ENCODE peak calls at places on chromosomes 7 and 10, in nine cellular contexts. T is foreskin fibroblast, B is fibroblast of pulmonary artery, K is cardiac muscle cell, Y is heart left ventricle, V is fibroblast of the aortic adventitia, P is OCI-LY7, E is dorsolateral prefrontal cortex, X is colonic mucosa. Z is an unnamed sample.

GRCh38 chr10:86261933-86262665 is 104.5 kb downstream of the GRID1 start:
- DNase-seq in T (no peak), B (no peak), K (no peak), Y (no peak), V (no peak), P (peak; percentile 76), E (no peak), X (no peak), Z (no peak)

GRCh38 chr7:55534262-55534915 is 37.9 kb downstream of the VOPP1 start:
- DNase-seq in T (peak; percentile 60), B (peak; percentile 49), K (peak; percentile 45), Y (peak; percentile 65), V (peak; percentile 68), P (peak; percentile 96), E (no peak), X (no peak), Z (no peak)

GRCh38 chr10:126090911-126091728 is 194.8 kb downstream of the FANK1 start:
- DNase-seq in T (peak; percentile 97), B (peak; percentile 69), K (peak; percentile 55), Y (peak; percentile 38), V (peak; percentile 94), P (no peak), E (no peak), X (no peak), Z (peak; percentile 92)

GRCh38 chr7:67843615-67844014 is 847.0 kb downstream of the TYW1 start:
- DNase-seq in T (no peak), B (no peak), K (no peak), Y (no peak), V (no peak), P (no peak), E (no peak), X (no peak), Z (no peak)

GRCh38 chr7:38105874-38106483 is 72.1 kb upstream of the STARD3NL start:
- DNase-seq in T (peak; percentile 17), B (peak; percentile 70), K (peak; percentile 67), Y (no peak), V (peak; percentile 78), P (peak; percentile 65), E (no peak), X (no peak), Z (no peak)

GRCh38 chr10:72254891-72255568 is 18.7 kb upstream of the DDIT4 start:
- DNase-seq in T (peak; percentile 84), B (peak; percentile 87), K (peak; percentile 90), Y (peak; percentile 96), V (peak; percentile 78), P (no peak), E (peak; percentile 95), X (peak; percentile 82), Z (no peak)

GRCh38 chr10:33353334-33353733 is 18.9 kb upstream of the NRP1 start:
- DNase-seq in T (no peak), B (no peak), K (no peak), Y (no peak), V (no peak), P (no peak), E (no peak), X (no peak), Z (no peak)

GRCh38 chr7:30896783-30897617 is 14.7 kb upstream of the AQP1 start:
- DNase-seq in T (no peak), B (peak; percentile 6), K (peak; percentile 55), Y (no peak), V (no peak), P (no peak), E (no peak), X (peak; percentile 64), Z (no peak)

GRCh38 chr7:36563706-36564325 is 160.5 kb downstream of the AOAH start:
- DNase-seq in T (peak; percentile 9), B (peak; percentile 21), K (peak; percentile 34), Y (no peak), V (peak; percentile 21), P (no peak), E (no peak), X (no peak), Z (no peak)

GRCh38 chr7:36564500-36564899 is 159.8 kb downstream of the AOAH start:
- DNase-seq in T (no peak), B (no peak), K (no peak), Y (no peak), V (no peak), P (no peak), E (no peak), X (no peak), Z (no peak)

GRCh38 chr7:36568437-36568818 is 155.9 kb downstream of the AOAH start:
- DNase-seq in T (no peak), B (no peak), K (no peak), Y (no peak), V (no peak), P (no peak), E (no peak), X (no peak), Z (no peak)

GRCh38 chr7:36567699-36568436 is 156.4 kb downstream of the AOAH start:
- DNase-seq in T (no peak), B (no peak), K (no peak), Y (no peak), V (no peak), P (no peak), E (no peak), X (no peak), Z (no peak)

DNA sequence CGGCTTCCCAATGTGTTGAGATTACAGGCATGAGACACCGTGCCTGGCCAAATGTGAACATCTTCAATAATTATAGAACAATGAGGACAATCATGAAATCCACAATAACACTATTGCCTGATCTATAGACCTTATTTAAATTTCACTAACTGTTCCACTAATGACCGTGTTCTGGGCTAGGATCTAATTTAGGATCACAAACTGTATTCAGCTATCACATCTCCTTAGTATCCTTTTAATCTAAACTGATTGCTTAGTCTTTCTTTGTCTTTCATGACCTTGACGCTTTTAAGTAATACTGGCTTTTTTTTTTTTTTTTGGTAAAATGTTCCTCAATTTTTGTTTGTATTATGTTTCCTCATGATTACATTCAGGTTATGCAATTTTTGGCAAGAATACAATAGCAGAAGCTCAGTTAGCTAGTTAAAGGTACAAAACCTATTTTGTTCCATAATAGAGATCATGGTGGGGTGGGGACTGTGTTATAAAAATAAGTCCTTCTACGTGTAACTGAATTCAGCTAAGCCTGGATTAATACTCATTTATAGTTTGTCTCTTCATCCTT is 158.4 kb downstream of the AOAH start:
- DNase-seq in T (no peak), B (peak; percentile 53), K (peak; percentile 38), Y (no peak), V (peak; percentile 22), P (no peak), E (no peak), X (no peak), Z (no peak)
- TF ChIP-seq CTCF in T (no peak), B (no peak), K (no peak), Y (no peak), V (no peak), P (no peak), E (no peak), X (no peak), Z (no peak)

GRCh38 chr7:50315739-50316671 is 11.5 kb downstream of the IKZF1 start:
- DNase-seq in T (no peak), B (no peak), K (no peak), Y (no peak), V (no peak), P (peak; percentile 57), E (no peak), X (no peak), Z (no peak)

GRCh38 chr7:50314778-50315177 is 10.3 kb downstream of the IKZF1 start:
- DNase-seq in T (no peak), B (no peak), K (no peak), Y (no peak), V (no peak), P (no peak), E (no peak), X (no peak), Z (no peak)

GRCh38 chr7:50317221-50317678 is 12.7 kb downstream of the IKZF1 start:
- DNase-seq in T (no peak), B (no peak), K (no peak), Y (no peak), V (no peak), P (no peak), E (no peak), X (no peak), Z (no peak)

GRCh38 chr7:50315193-50315592 is 10.7 kb downstream of the IKZF1 start:
- DNase-seq in T (no peak), B (no peak), K (no peak), Y (no peak), V (no peak), P (peak; percentile 32), E (no peak), X (no peak), Z (no peak)

DNA sequence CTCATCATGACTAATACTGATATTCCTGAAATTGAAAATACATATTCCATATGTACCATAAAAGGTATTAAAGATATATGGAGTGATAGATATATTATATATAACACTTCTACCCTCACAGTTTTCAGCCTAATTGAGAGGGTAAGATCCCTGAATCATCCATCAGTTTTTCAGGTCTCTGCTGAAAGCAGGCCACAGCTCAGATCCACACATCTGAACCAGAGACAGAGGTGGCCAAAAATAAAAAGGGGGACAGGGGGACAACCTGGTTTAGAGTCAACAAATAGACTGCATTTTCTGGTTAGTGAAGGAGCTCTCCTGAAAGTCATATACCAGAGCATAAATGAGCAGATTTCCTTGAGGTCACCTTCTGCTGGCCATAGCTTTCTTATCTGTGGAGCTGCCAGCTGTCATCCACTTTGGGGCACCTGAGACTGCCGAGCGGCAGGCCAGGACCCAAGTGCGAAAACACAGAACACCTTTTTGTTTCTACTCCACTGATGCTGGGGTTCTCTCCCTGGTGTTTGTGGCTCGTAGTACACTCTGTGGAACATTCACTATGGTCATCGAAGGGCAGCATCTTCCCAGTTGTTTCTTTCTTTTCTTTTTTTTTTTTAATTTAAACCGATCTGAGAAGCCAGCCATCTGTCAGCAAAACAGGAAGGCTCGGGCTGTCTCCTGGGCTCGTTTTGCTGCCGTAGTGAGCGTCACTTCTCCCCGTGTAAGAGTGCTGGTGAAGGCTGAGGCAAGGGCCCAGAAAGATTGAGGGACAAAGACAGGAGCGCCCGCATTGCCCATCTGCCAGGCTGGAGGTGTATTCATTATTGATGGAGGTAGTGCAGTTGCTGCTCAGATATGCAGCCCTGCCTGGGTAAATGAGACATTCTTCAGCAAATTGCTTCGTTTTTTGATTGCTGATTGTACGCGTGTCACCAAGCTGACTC is 13.5 kb downstream of the IKZF1 start:
- DNase-seq in T (no peak), B (no peak), K (no peak), Y (no peak), V (no peak), P (no peak), E (no peak), X (no peak), Z (no peak)
- H3K4me3 ChIP-seq in T (no peak overlapping the region), B (no peak overlapping the region), K (no peak overlapping the region), Y (no peak overlapping the region), V (no peak overlapping the region), P (no peak overlapping the region), E (no peak overlapping the region), X (no peak overlapping the region), Z (no peak overlapping the region)

GRCh38 chr10:47024399-47025252 is 113.4 kb downstream of the PTPN20 start:
- DNase-seq in T (peak; percentile 21), B (peak; percentile 61), K (peak; percentile 60), Y (peak; percentile 52), V (peak; percentile 55), P (peak; percentile 67), E (peak; percentile 68), X (peak; percentile 65), Z (no peak)
- TF ChIP-seq CTCF in T (peak; percentile 77), B (peak; percentile 94), K (peak; percentile 86), Y (peak; percentile 72), V (peak; percentile 79), P (peak; percentile 92), E (peak; percentile 75), X (peak; percentile 81), Z (peak; percentile 86)

DNA sequence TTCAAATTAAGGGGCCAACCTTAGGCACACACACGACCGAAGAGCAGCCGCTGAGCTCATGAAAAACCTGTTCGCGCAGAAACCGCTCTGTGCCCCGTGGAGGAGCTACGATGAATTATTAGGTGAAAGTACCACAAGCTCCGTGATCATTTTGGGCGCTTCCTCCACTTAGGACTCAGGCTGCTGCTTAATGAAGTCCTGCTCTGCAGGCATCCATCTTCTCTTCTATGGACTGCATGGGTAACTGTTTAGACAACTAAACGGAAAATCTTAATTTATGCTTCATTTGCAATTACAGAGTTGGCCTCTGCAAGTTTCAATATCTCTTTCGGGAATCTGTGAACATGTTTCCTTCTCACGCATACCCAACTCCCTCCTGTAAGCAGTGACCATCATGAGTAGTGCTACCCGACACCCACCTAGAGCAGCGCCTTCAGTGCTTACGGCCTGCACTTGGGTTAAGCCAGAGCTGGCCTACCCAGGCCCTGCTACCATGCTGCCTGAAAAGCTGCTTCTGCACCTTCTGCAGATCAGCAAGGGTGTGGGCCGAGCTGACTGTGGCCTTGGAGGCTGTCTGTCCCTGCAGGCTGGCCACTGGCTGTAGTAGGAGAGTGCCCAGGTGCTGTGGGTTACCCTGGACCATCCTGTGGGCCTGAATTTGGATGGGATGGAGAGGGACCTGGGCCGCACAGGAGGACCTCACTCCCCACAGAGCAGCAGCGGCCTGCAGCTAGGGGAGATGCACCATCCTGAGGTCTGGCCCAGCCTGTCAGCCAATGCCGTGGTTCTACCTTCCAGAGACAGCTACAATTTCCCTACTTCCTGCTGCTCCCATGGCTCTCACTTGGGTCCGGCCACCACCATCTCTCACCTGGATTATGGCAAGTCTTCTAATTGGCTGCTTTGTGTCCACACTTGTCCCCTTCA is 36.0 kb downstream of the GNA12 start:
- DNase-seq in T (peak; percentile 24), B (no peak), K (no peak), Y (no peak), V (no peak), P (no peak), E (no peak), X (no peak), Z (no peak)
- H3K4me3 ChIP-seq in T (no peak overlapping the region), B (no peak overlapping the region), K (no peak overlapping the region), Y (no peak overlapping the region), V (no peak overlapping the region), P (no peak overlapping the region), E (no peak overlapping the region), X (no peak overlapping the region), Z (no peak overlapping the region)